ENCODE peak calls at places on chromosomes 2 and 18, in six cellular contexts. X, E, D, H, Y and N are unnamed samples.

GRCh38 chr2:83689402-83689801 is 769.7 kb downstream of the SUCLG1 start:
- DNase-seq in X (no peak), E (no peak), D (no peak), H (no peak), Y (no peak), N (no peak)

GRCh38 chr18:25787281-25787680 is 303.1 kb downstream of the SS18 start:
- DNase-seq in X (no peak), E (no peak), D (no peak), H (no peak), Y (no peak), N (no peak)

GRCh38 chr2:28360742-28361293 is 31.8 kb upstream of the FOSL2 start:
- DNase-seq in X (no peak), E (no peak), D (peak; percentile 87), H (peak; percentile 53), Y (no peak), N (peak; percentile 47)

GRCh38 chr2:132503621-132504200 is 87.1 kb downstream of the GPR39 start:
- DNase-seq in X (no peak), E (no peak), D (peak; percentile 37), H (no peak), Y (no peak), N (no peak)

GRCh38 chr2:201254331-201254730 is 6.0 kb upstream of the CASP8 start:
- DNase-seq in X (no peak), E (no peak), D (peak; percentile 52), H (no peak), Y (no peak), N (no peak)

GRCh38 chr2:7007488-7007845 is 90.3 kb downstream of the RNF144A start:
- DNase-seq in X (no peak), E (no peak), D (no peak), H (no peak), Y (no peak), N (no peak)

GRCh38 chr2:161141033-161141432 is 19.2 kb upstream of the TANK start:
- DNase-seq in X (no peak), E (no peak), D (no peak), H (no peak), Y (no peak), N (no peak)

GRCh38 chr18:3129053-3129864 is 90.5 kb downstream of the MYOM1 start:
- DNase-seq in X (no peak), E (peak; percentile 90), D (peak; percentile 78), H (peak; percentile 80), Y (peak; percentile 84), N (no peak)

GRCh38 chr18:7789853-7790552 is 222.9 kb downstream of the PTPRM start:
- DNase-seq in X (no peak), E (no peak), D (peak; percentile 55), H (no peak), Y (no peak), N (no peak)

GRCh38 chr2:208213508-208214120 is 23.8 kb upstream of the C2orf80 start:
- DNase-seq in X (no peak), E (no peak), D (no peak), H (no peak), Y (no peak), N (no peak)

GRCh38 chr2:101277111-101277510 is 24.4 kb downstream of the CNOT11 start:
- DNase-seq in X (no peak), E (no peak), D (peak; percentile 49), H (no peak), Y (no peak), N (no peak)

GRCh38 chr2:15748736-15749323 is 157.2 kb downstream of the DDX1 start:
- DNase-seq in X (no peak), E (no peak), D (no peak), H (no peak), Y (no peak), N (no peak)

GRCh38 chr2:161990741-161991140 is 83.3 kb downstream of the DPP4 start:
- DNase-seq in X (no peak), E (no peak), D (peak; percentile 96), H (no peak), Y (no peak), N (peak; percentile 93)

GRCh38 chr2:85444629-85445028 is 26.1 kb downstream of the SH2D6 start:
- DNase-seq in X (no peak), E (no peak), D (peak; percentile 56), H (no peak), Y (no peak), N (no peak)

GRCh38 chr2:45886229-45886663 is 234.8 kb downstream of the PRKCE start:
- DNase-seq in X (no peak), E (no peak), D (no peak), H (no peak), Y (no peak), N (no peak)

GRCh38 chr2:231886071-231886681 is 40.0 kb downstream of the NPPC start:
- DNase-seq in X (no peak), E (no peak), D (no peak), H (no peak), Y (no peak), N (no peak)

GRCh38 chr2:231891514-231891905 is 34.7 kb downstream of the NPPC start:
- DNase-seq in X (no peak), E (peak; percentile 13), D (no peak), H (no peak), Y (no peak), N (no peak)

GRCh38 chr2:231890896-231891513 is 35.2 kb downstream of the NPPC start:
- DNase-seq in X (no peak), E (peak; percentile 47), D (no peak), H (no peak), Y (no peak), N (no peak)

GRCh38 chr2:231884438-231885140 is 41.6 kb downstream of the NPPC start:
- DNase-seq in X (no peak), E (peak; percentile 25), D (no peak), H (no peak), Y (no peak), N (no peak)

GRCh38 chr2:231887756-231888155 is 38.4 kb downstream of the NPPC start:
- DNase-seq in X (no peak), E (peak; percentile 25), D (no peak), H (no peak), Y (no peak), N (no peak)
- H3K27me3 ChIP-seq in X (no peaks in the 10 kb centered on the region), E (peaks cover 3% of the 10 kb centered on the region), D (peaks cover 28% of the 10 kb centered on the region), H (peaks cover 30% of the 10 kb centered on the region), Y (no peaks in the 10 kb centered on the region), N (peaks cover 12% of the 10 kb centered on the region)

GRCh38 chr2:238042849-238043584 is 17.8 kb upstream of the SCLY start:
- DNase-seq in X (no peak), E (no peak), D (peak; percentile 31), H (no peak), Y (no peak), N (no peak)
- TF ChIP-seq CTCF in X (no peak), E (no peak), D (no peak), H (no peak), Y (no peak), N (no peak)

GRCh38 chr2:96122391-96122790 is 6.0 kb upstream of the ADRA2B start:
- DNase-seq in X (no peak), E (no peak), D (no peak), H (peak; percentile 8), Y (no peak), N (no peak)

GRCh38 chr2:96121414-96121813 is 5.0 kb upstream of the ADRA2B start:
- DNase-seq in X (no peak), E (no peak), D (no peak), H (no peak), Y (no peak), N (no peak)

GRCh38 chr2:96124406-96125265 is 8.3 kb upstream of the ADRA2B start:
- DNase-seq in X (no peak), E (no peak), D (no peak), H (no peak), Y (no peak), N (no peak)

GRCh38 chr2:96123936-96124335 is 7.6 kb upstream of the ADRA2B start:
- DNase-seq in X (no peak), E (no peak), D (no peak), H (no peak), Y (no peak), N (no peak)

DNA sequence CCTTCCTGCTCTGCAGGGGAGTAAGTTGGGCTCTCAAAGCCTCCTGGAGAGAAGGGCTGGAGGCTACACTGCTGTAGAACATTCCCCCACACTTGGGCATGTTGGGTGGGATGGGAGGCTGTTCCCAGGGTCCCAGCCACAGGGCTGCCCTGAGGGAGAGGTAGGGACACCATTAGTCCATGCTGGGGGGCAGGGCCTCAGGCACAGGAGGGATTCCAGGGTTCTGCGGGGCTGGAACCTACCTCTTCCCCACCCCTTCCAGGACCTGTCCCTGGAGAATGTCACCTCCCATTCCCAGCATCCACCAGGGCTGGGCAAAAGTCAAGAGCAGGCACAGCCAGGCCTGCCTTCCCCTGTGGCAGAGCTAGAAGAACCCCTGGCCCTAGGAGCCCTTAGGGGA is 6.9 kb upstream of the ADRA2B start:
- DNase-seq in X (no peak), E (no peak), D (no peak), H (no peak), Y (no peak), N (no peak)
- H3K27me3 ChIP-seq in X (no peaks in the 10 kb centered on the region), E (peaks cover 16% of the 10 kb centered on the region), D (peaks cover 70% of the 10 kb centered on the region), H (no peaks in the 10 kb centered on the region), Y (no peaks in the 10 kb centered on the region), N (peaks cover 41% of the 10 kb centered on the region)

GRCh38 chr2:143623270-143623669 is 494.1 kb downstream of the ARHGAP15 start:
- DNase-seq in X (no peak), E (no peak), D (no peak), H (no peak), Y (no peak), N (no peak)
- TF ChIP-seq CTCF in X (no peak), E (no peak), D (peak; percentile 11), H (no peak), Y (no peak), N (no peak)

GRCh38 chr2:121036226-121036692 is 248.7 kb downstream of the TFCP2L1 start:
- DNase-seq in X (no peak), E (no peak), D (no peak), H (no peak), Y (no peak), N (no peak)
- H3K27me3 ChIP-seq in X (no peaks in the 10 kb centered on the region), E (peaks cover 22% of the 10 kb centered on the region), D (peaks cover 83% of the 10 kb centered on the region), H (no peaks in the 10 kb centered on the region), Y (peaks cover 2% of the 10 kb centered on the region), N (peaks cover 10% of the 10 kb centered on the region)

GRCh38 chr2:149597050-149598013 is 9.8 kb upstream of the MMADHC start:
- DNase-seq in X (no peak), E (no peak), D (peak; percentile 94), H (no peak), Y (no peak), N (peak; percentile 68)
- TF ChIP-seq CTCF in X (peak; percentile 83), E (peak; percentile 81), D (peak; percentile 93), H (peak; percentile 81), Y (peak; percentile 86), N (peak; percentile 54)

DNA sequence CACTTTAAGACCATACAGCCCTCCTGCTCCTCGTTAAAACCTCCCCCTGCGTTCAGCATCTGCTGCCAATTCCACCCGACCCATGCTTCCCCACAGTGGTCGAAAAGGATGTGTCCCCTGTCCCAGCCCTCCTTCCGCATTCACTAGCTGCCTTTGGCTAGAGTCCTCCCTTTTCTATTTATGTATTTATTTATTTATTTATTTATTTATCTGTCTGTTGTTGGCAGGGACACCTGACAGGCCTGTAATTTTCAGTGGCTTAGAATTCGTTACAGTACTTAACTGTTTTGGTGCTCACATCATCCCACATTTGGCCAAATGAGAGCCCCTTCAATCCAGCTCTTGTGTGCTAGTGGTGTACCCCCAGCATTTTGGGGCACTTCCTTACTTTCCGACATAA is 50.8 kb downstream of the GNAL start:
- DNase-seq in X (no peak), E (no peak), D (no peak), H (no peak), Y (no peak), N (no peak)
- H3K27me3 ChIP-seq in X (no peaks in the 10 kb centered on the region), E (peaks cover 9% of the 10 kb centered on the region), D (peaks cover 45% of the 10 kb centered on the region), H (peaks cover 7% of the 10 kb centered on the region), Y (no peaks in the 10 kb centered on the region), N (no peaks in the 10 kb centered on the region)